ENCODE peak calls at places on chromosomes 13 and 19, in ten cellular contexts. V is IMR-90, D is thyroid gland, F is tibial nerve, S is esophagus squamous epithelium, R is testis, Z is transverse colon, B is heart left ventricle, O is A549, Y is HCT116. N is an unnamed sample.

GRCh38 chr19:33098023-33098652 is 17.2 kb downstream of the GPATCH1 start:
- DNase-seq in B (no peak), Z (peak; percentile 39), S (no peak), Y (no peak), R (no peak), V (no peak), O (peak; percentile 40), D (no peak), F (no peak), N (no peak)

GRCh38 chr13:40585911-40586471 is 80.5 kb downstream of the FOXO1 start:
- DNase-seq in Z (no peak), B (no peak), F (no peak), O (no peak), Y (no peak), V (no peak), S (no peak), D (no peak), R (no peak), N (no peak)

GRCh38 chr19:5687360-5688198 is 2.5 kb upstream of the RPL36 start:
- DNase-seq in B (no peak), R (no peak), S (no peak), O (no peak), Z (no peak), D (no peak), F (no peak), Y (no peak), V (no peak), N (no peak)

GRCh38 chr19:17260842-17261325 is 3.7 kb downstream of the USHBP1 start:
- DNase-seq in R (peak; percentile 82), B (peak; percentile 90), D (peak; percentile 88), Z (peak; percentile 91), V (peak; percentile 64), Y (peak; percentile 81), S (no peak), O (peak; percentile 87), F (peak; percentile 43), N (peak; percentile 80)

GRCh38 chr19:17681505-17682125 is 6.5 kb downstream of the UNC13A start:
- DNase-seq in B (no peak), D (no peak), V (peak; percentile 56), S (no peak), O (no peak), Z (no peak), F (no peak), R (peak; percentile 61), Y (no peak), N (no peak)

GRCh38 chr13:47628666-47629065 is 372.4 kb downstream of the SUCLA2 start:
- DNase-seq in R (no peak), F (no peak), V (peak; percentile 21), B (no peak), D (no peak), O (no peak), Z (no peak), Y (no peak), S (no peak), N (no peak)

GRCh38 chr13:60090579-60090978 is 73.1 kb downstream of the DIAPH3 start:
- DNase-seq in R (no peak), Y (no peak), V (peak; percentile 46), O (no peak), S (no peak), F (no peak), Z (no peak), D (no peak), B (no peak), N (no peak)

GRCh38 chr19:39858541-39858940 is 12.4 kb upstream of the FBL start:
- DNase-seq in F (no peak), Y (no peak), B (peak; percentile 18), R (peak; percentile 65), O (peak; percentile 65), V (peak; percentile 63), Z (peak; percentile 50), S (no peak), D (no peak), N (no peak)

GRCh38 chr19:16067205-16067938 is 8.9 kb upstream of the TPM4 start:
- DNase-seq in Z (peak; percentile 82), Y (peak; percentile 54), R (peak; percentile 85), O (no peak), B (no peak), S (no peak), V (peak; percentile 87), D (no peak), F (no peak), N (peak; percentile 64)

GRCh38 chr13:111219306-111219705 is 101.1 kb upstream of the TEX29 start:
- DNase-seq in O (no peak), R (no peak), B (no peak), D (peak; percentile 22), S (no peak), Y (no peak), V (peak; percentile 88), Z (no peak), F (no peak), N (no peak)

GRCh38 chr19:47507031-47507430 is 7.8 kb downstream of the NAPA start:
- DNase-seq in Z (no peak), R (peak; percentile 84), Y (no peak), B (no peak), F (no peak), V (no peak), S (no peak), O (no peak), D (peak; percentile 62), N (no peak)

GRCh38 chr13:46516624-46517318 is 36.2 kb upstream of the LRCH1 start:
- DNase-seq in B (no peak), Z (no peak), R (no peak), V (no peak), S (no peak), F (no peak), D (peak; percentile 11), O (no peak), Y (no peak), N (no peak)

GRCh38 chr19:313169-313987 is 22.2 kb upstream of the PLPP2 start:
- DNase-seq in O (no peak), B (peak; percentile 51), F (no peak), S (no peak), Y (no peak), Z (no peak), R (no peak), D (no peak), V (no peak), N (no peak)

GRCh38 chr19:36028313-36029041 is 4.2 kb downstream of the CLIP3 start:
- DNase-seq in Z (no peak), Y (no peak), O (no peak), F (no peak), S (no peak), D (no peak), V (no peak), R (no peak), B (no peak), N (no peak)

GRCh38 chr13:41428155-41428554 is 29.2 kb upstream of the RGCC start:
- DNase-seq in Y (no peak), R (no peak), F (no peak), S (no peak), V (no peak), O (no peak), Z (no peak), D (no peak), B (peak; percentile 58), N (no peak)

DNA sequence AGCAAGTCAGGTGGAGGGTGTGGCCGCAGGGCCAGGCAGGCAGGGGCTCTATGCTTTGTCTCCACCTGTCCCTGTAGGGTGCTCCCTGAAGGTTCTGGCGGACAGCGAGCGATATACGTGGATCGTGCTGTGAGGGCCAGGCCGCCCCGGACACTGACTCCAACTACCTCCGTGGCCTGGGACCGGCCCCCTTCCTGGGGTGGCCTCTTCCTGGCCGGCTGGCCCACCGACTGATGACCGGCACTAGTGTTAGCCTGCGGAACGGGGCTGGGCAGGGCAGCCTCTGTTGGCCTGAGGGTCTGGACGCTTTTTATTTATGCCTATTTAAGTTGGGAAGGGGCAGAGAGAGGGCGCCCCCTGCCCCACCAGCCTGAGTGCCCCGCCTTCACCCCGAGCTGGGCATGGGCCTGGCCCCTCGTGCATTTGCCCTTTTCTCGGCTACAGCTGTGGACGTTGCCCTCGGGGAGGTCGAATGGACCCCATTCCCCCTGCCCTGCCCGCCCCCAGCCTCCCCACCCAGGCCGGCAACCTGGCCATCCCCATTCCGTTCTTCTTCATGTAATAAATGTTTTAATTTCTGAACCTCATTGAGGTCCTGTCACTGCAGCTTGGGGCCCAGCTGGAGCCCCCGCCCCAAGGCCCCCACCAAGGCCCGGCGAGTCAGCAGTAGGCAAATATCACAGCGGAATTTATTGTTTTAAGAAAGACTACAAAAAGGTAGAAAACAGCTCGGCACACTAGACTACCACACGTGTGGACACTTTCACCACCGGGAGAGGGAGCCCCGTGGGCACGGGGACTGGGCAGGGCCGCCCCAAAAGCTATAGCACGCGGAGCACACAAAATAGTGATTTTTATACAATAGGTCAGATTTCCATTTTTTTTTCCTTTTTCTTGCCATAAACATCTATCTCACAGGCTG is 8.8 kb downstream of the DCAF15 start:
- DNase-seq in Y (no peak), V (no peak), Z (no peak), F (no peak), D (no peak), B (no peak), R (no peak), S (no peak), O (no peak), N (no peak)
- TF ChIP-seq POLR2A in Y (no peak), V (no peak), Z (no peak), F (no peak), D (no peak), B (no peak), R (no peak), S (no peak), O (no peak), N (no peak)

GRCh38 chr13:50537029-50537428 is 306.5 kb downstream of the DLEU7 start:
- DNase-seq in R (no peak), O (no peak), F (no peak), D (no peak), Z (no peak), B (no peak), Y (no peak), V (no peak), S (no peak), N (no peak)
- H3K9me3 ChIP-seq in R (no peaks in the 10 kb centered on the region), O (peaks cover 15% of the 10 kb centered on the region), F (peaks cover 41% of the 10 kb centered on the region), D (no peaks in the 10 kb centered on the region), Z (peaks cover 16% of the 10 kb centered on the region), B (peaks cover 12% of the 10 kb centered on the region), Y (no peaks in the 10 kb centered on the region), V (no peaks in the 10 kb centered on the region), S (peaks cover 29% of the 10 kb centered on the region), N (no peaks in the 10 kb centered on the region)

DNA sequence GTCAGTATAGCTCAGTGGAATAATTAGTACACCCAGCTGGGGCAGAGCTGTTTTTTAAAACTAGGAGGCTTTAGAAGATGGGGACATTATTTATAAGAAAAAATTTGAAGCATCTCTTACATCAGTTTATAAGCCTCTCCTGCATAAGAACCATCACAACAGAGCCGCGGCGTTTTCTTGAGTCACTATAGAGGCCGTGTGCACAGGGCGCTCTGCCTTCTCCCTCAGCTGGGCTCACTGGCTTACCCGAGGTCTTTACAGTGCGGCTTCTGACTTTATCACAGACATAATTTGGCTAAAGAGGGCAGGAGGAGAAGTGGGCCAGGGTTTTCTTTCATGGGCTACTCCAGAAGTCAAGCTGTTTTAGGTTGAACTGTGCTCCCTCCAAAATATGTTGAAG is 135.5 kb upstream of the RNF113B start:
- DNase-seq in V (peak; percentile 22), Y (no peak), F (no peak), S (no peak), D (no peak), B (no peak), Z (no peak), R (no peak), O (no peak), N (no peak)
- TF ChIP-seq POLR2A in V (no peak), Y (no peak), F (no peak), S (no peak), D (no peak), B (no peak), Z (no peak), R (no peak), O (no peak), N (no peak)

GRCh38 chr19:12278713-12279112 is 16.0 kb downstream of the ZNF44 start:
- DNase-seq in Y (no peak), B (no peak), Z (no peak), S (no peak), R (no peak), O (no peak), F (no peak), D (no peak), V (no peak), N (no peak)
- H3K9me3 ChIP-seq in Y (peaks cover 43% of the 10 kb centered on the region), B (peaks cover 10% of the 10 kb centered on the region), Z (peaks cover 76% of the 10 kb centered on the region), S (peaks cover 69% of the 10 kb centered on the region), R (no peaks in the 10 kb centered on the region), O (peaks cover 11% of the 10 kb centered on the region), F (peaks cover 93% of the 10 kb centered on the region), D (no peaks in the 10 kb centered on the region), V (peaks cover 53% of the 10 kb centered on the region), N (peaks cover 1% of the 10 kb centered on the region)

N was measured in Peyer's patch.